ENCODE peak calls at places on chromosomes 5 and 9, in eight cellular contexts. N, Y, G, T, B, U, O and Z are unnamed samples.

GRCh38 chr5:124906339-124907097 is 160.1 kb upstream of the ZNF608 start:
- DNase-seq in B (peak), G (peak), N (peak), T (no peak), U (peak), O (peak), Y (peak), Z (peak)

GRCh38 chr9:78121488-78121887 is 89.9 kb upstream of the GNAQ start:
- DNase-seq in B (peak), Y (peak), T (peak), O (peak), N (peak), U (peak), G (peak), Z (peak)

GRCh38 chr9:96344458-96345180 is 38.9 kb downstream of the SLC35D2 start:
- DNase-seq in T (no peak), Y (peak), U (peak), G (peak), N (peak), B (no peak), O (peak), Z (peak)

GRCh38 chr5:140671472-140672210 is 1.7 kb downstream of the DND1 start:
- DNase-seq in N (no peak), Y (no peak), O (no peak), G (no peak), B (no peak), T (no peak), U (no peak), Z (no peak)

GRCh38 chr5:127089206-127089605 is 15.9 kb upstream of the C5orf63 start:
- DNase-seq in B (no peak), T (no peak), Y (no peak), N (no peak), G (no peak), O (no peak), U (no peak), Z (no peak)

GRCh38 chr9:89277454-89277853 is 33.5 kb upstream of the CKS2 start:
- DNase-seq in B (no peak), U (peak), O (peak), T (no peak), N (no peak), Y (no peak), G (no peak), Z (no peak)

GRCh38 chr9:123687246-123687721 is 242.6 kb downstream of the DENND1A start:
- DNase-seq in T (no peak), Y (no peak), U (no peak), G (no peak), O (no peak), N (no peak), B (no peak), Z (peak)

GRCh38 chr9:128205296-128205944 is 2.2 kb downstream of the DNM1 start:
- DNase-seq in Y (no peak), G (no peak), O (no peak), U (no peak), B (no peak), N (no peak), T (no peak), Z (no peak)

GRCh38 chr5:148151872-148152271 is 16.5 kb upstream of the SPINK14 start:
- DNase-seq in U (no peak), N (no peak), B (no peak), G (no peak), T (no peak), Y (no peak), O (no peak), Z (no peak)

GRCh38 chr9:72349240-72349639 is 15.8 kb downstream of the ZFAND5 start:
- DNase-seq in T (no peak), O (no peak), U (no peak), N (no peak), Y (no peak), B (no peak), G (no peak), Z (no peak)

GRCh38 chr5:90201923-90202322 is 207.6 kb downstream of the CETN3 start:
- DNase-seq in Y (no peak), G (no peak), U (peak), T (no peak), O (peak), N (peak), B (no peak), Z (no peak)

GRCh38 chr5:122312670-122312988 is 592 bp downstream of the SNCAIP start:
- DNase-seq in O (peak), T (no peak), B (no peak), Y (no peak), G (peak), N (peak), U (peak), Z (peak)

GRCh38 chr9:136228107-136228875 is 17.3 kb downstream of the QSOX2 start:
- DNase-seq in G (peak), O (peak), T (peak), U (peak), B (no peak), Y (peak), N (peak), Z (no peak)

GRCh38 chr9:110152704-110153374 is 55.1 kb downstream of the C9orf152 start:
- DNase-seq in T (no peak), Y (peak), G (peak), N (peak), B (no peak), O (peak), U (peak), Z (peak)

GRCh38 chr5:103646698-103647614 is 84.4 kb upstream of the NUDT12 start:
- DNase-seq in U (no peak), T (no peak), Y (no peak), N (no peak), G (no peak), O (no peak), B (no peak), Z (no peak)

GRCh38 chr5:65555266-65555665 is 7.7 kb downstream of the CENPK start:
- DNase-seq in N (no peak), T (no peak), Y (peak), B (no peak), U (peak), G (no peak), O (no peak), Z (no peak)

GRCh38 chr9:127909839-127910273 is 7.0 kb downstream of the ST6GALNAC4 start:
- DNase-seq in U (no peak), G (no peak), O (no peak), T (no peak), B (no peak), Y (no peak), N (no peak), Z (no peak)

GRCh38 chr5:124059200-124059599 is 547.2 kb downstream of the CSNK1G3 start:
- DNase-seq in Y (no peak), G (no peak), T (no peak), U (peak), B (no peak), N (peak), O (no peak), Z (no peak)

GRCh38 chr5:80654054-80654390 is 430 bp upstream of the MSH3 start:
- DNase-seq in U (no peak), Y (peak), T (peak), O (no peak), G (peak), B (peak), N (no peak), Z (peak)

GRCh38 chr5:134122530-134122929 is 8.0 kb downstream of the TCF7 start:
- DNase-seq in B (no peak), O (no peak), G (no peak), Y (no peak), U (no peak), T (no peak), N (no peak), Z (no peak)

GRCh38 chr5:170267431-170268152 is 30.0 kb downstream of the LCP2 start:
- DNase-seq in B (peak), Y (peak), G (peak), N (peak), T (peak), O (peak), U (peak), Z (peak)

GRCh38 chr9:4020038-4020746 is 279.7 kb downstream of the GLIS3 start:
- DNase-seq in N (peak), T (no peak), Y (no peak), U (peak), O (peak), G (no peak), B (no peak), Z (peak)

GRCh38 chr5:76473676-76474075 is 70.6 kb downstream of the IQGAP2 start:
- DNase-seq in U (no peak), G (no peak), O (no peak), N (no peak), T (peak), Y (no peak), B (no peak), Z (no peak)